ENCODE peak calls at places on chromosome 1, in six cellular contexts. One of them, this sample, is unnamed.

GRCh38 chr1:59967141-59967697 is 40.6 kb upstream of the CYP2J2 start:
- DNase-seq in esophagus muscularis mucosa: peak; percentile 79
- DNase-seq in upper lobe of left lung: no peak
- DNase-seq in SK-N-SH: peak; percentile 32
- DNase-seq in transverse colon: no peak
- DNase-seq in sigmoid colon: no peak
- DNase-seq in this sample: no peak

GRCh38 chr1:114342376-114342775 is 168.6 kb downstream of the TRIM33 start:
- DNase-seq in esophagus muscularis mucosa: peak; percentile 90
- DNase-seq in upper lobe of left lung: peak; percentile 19
- DNase-seq in SK-N-SH: no peak
- DNase-seq in transverse colon: peak; percentile 43
- DNase-seq in sigmoid colon: no peak
- DNase-seq in this sample: no peak

GRCh38 chr1:41236781-41237180 is 5.3 kb downstream of the SCMH1 start:
- DNase-seq in esophagus muscularis mucosa: no peak
- DNase-seq in upper lobe of left lung: no peak
- DNase-seq in SK-N-SH: no peak
- DNase-seq in transverse colon: no peak
- DNase-seq in sigmoid colon: no peak
- DNase-seq in this sample: no peak

GRCh38 chr1:153790282-153790995 is 15.2 kb downstream of the SLC27A3 start:
- DNase-seq in esophagus muscularis mucosa: peak; percentile 96
- DNase-seq in upper lobe of left lung: no peak
- DNase-seq in SK-N-SH: no peak
- DNase-seq in transverse colon: peak; percentile 69
- DNase-seq in sigmoid colon: peak; percentile 97
- DNase-seq in this sample: peak; percentile 39

GRCh38 chr1:82317671-82318070 is 516.9 kb downstream of the ADGRL2 start:
- DNase-seq in esophagus muscularis mucosa: no peak
- DNase-seq in upper lobe of left lung: no peak
- DNase-seq in SK-N-SH: no peak
- DNase-seq in transverse colon: no peak
- DNase-seq in sigmoid colon: no peak
- DNase-seq in this sample: no peak

GRCh38 chr1:78765489-78765888 is 115.9 kb downstream of the IFI44 start:
- DNase-seq in esophagus muscularis mucosa: no peak
- DNase-seq in upper lobe of left lung: no peak
- DNase-seq in SK-N-SH: no peak
- DNase-seq in transverse colon: no peak
- DNase-seq in sigmoid colon: no peak
- DNase-seq in this sample: no peak

GRCh38 chr1:111513410-111514020 is 10.1 kb upstream of the ADORA3 start:
- DNase-seq in esophagus muscularis mucosa: no peak
- DNase-seq in upper lobe of left lung: no peak
- DNase-seq in SK-N-SH: peak; percentile 52
- DNase-seq in transverse colon: no peak
- DNase-seq in sigmoid colon: peak; percentile 77
- DNase-seq in this sample: no peak

GRCh38 chr1:12634696-12635202 is 9.1 kb upstream of the AADACL4 start:
- DNase-seq in esophagus muscularis mucosa: no peak
- DNase-seq in upper lobe of left lung: no peak
- DNase-seq in SK-N-SH: no peak
- DNase-seq in transverse colon: no peak
- DNase-seq in sigmoid colon: no peak
- DNase-seq in this sample: no peak

GRCh38 chr1:63705058-63705457 is 68.8 kb upstream of the ROR1 start:
- DNase-seq in esophagus muscularis mucosa: no peak
- DNase-seq in upper lobe of left lung: no peak
- DNase-seq in SK-N-SH: no peak
- DNase-seq in transverse colon: peak; percentile 30
- DNase-seq in sigmoid colon: peak; percentile 38
- DNase-seq in this sample: peak; percentile 53

GRCh38 chr1:212514782-212515181 is 82.1 kb downstream of the NENF start:
- DNase-seq in esophagus muscularis mucosa: no peak
- DNase-seq in upper lobe of left lung: peak; percentile 85
- DNase-seq in SK-N-SH: peak; percentile 28
- DNase-seq in transverse colon: no peak
- DNase-seq in sigmoid colon: no peak
- DNase-seq in this sample: no peak

GRCh38 chr1:147560756-147561472 is 19.6 kb downstream of the BCL9 start:
- DNase-seq in esophagus muscularis mucosa: no peak
- DNase-seq in upper lobe of left lung: no peak
- DNase-seq in SK-N-SH: no peak
- DNase-seq in transverse colon: no peak
- DNase-seq in sigmoid colon: no peak
- DNase-seq in this sample: no peak

GRCh38 chr1:56709269-56709880 is 64.3 kb downstream of the PRKAA2 start:
- DNase-seq in esophagus muscularis mucosa: no peak
- DNase-seq in upper lobe of left lung: no peak
- DNase-seq in SK-N-SH: peak; percentile 32
- DNase-seq in transverse colon: no peak
- DNase-seq in sigmoid colon: no peak
- DNase-seq in this sample: no peak

GRCh38 chr1:98340511-98340910 is 321.0 kb upstream of the SNX7 start:
- DNase-seq in esophagus muscularis mucosa: no peak
- DNase-seq in upper lobe of left lung: no peak
- DNase-seq in SK-N-SH: no peak
- DNase-seq in transverse colon: no peak
- DNase-seq in sigmoid colon: no peak
- DNase-seq in this sample: no peak

GRCh38 chr1:162151900-162152829 is 82.7 kb downstream of the NOS1AP start:
- DNase-seq in esophagus muscularis mucosa: no peak
- DNase-seq in upper lobe of left lung: no peak
- DNase-seq in SK-N-SH: no peak
- DNase-seq in transverse colon: no peak
- DNase-seq in sigmoid colon: no peak
- DNase-seq in this sample: peak; percentile 62

DNA sequence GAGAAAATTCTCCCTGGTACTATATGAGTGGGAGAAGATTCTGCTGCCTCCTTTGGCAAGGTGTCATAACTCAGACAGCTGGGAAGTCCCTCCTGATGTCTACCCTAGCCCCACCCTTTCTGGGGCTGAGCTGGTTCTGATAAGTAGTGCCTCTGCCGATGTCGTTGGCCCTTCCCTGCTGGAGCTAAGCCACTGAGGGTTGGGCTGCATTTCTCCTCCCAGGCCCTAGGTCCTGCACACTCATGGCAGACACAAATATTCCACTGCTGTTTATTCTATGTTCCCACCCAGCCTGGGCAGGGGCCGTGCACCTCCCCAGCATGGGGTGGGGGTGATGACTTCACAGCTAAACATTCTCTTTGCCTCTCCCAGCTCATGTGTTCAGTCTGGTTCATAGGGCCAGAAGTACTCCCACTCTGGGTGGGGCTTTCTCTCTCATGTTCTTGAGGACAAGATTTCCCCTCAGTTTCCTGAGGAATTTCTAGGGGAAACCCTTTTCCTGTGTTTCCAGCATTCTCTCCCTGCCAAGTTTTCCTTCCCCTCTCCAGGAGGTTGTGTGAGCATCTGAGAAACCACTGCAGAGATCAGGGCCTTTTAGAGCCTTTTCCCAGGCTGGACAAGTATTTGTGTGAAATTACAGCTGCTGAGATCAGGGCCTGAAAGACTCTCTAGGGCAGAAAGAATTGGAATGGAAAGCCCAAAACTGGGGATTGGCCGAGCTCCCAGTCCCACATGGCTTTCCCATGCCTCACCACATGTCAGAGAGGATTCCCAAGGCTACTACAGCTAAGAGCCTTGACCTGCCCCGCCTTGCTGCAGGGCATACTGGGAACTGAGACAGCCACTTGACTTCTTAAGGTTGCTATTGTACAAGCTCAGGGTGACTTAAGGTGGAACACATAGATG is 66.2 kb downstream of the ATP2B4 start:
- DNase-seq in esophagus muscularis mucosa: peak; percentile 96
- DNase-seq in upper lobe of left lung: no peak
- DNase-seq in SK-N-SH: no peak
- DNase-seq in transverse colon: peak; percentile 75
- DNase-seq in sigmoid colon: peak; percentile 96
- DNase-seq in this sample: peak; percentile 65
- TF ChIP-seq EP300 in esophagus muscularis mucosa: no peak
- TF ChIP-seq EP300 in upper lobe of left lung: no peak
- TF ChIP-seq EP300 in SK-N-SH: peak; percentile 31
- TF ChIP-seq EP300 in transverse colon: no peak
- TF ChIP-seq EP300 in sigmoid colon: no peak
- TF ChIP-seq EP300 in this sample: peak; percentile 38

GRCh38 chr1:244325056-244325764 is 126.5 kb downstream of the ADSS2 start:
- DNase-seq in esophagus muscularis mucosa: no peak
- DNase-seq in upper lobe of left lung: no peak
- DNase-seq in SK-N-SH: no peak
- DNase-seq in transverse colon: no peak
- DNase-seq in sigmoid colon: no peak
- DNase-seq in this sample: peak; percentile 43
- TF ChIP-seq POLR2AphosphoS5 in esophagus muscularis mucosa: no peak
- TF ChIP-seq POLR2AphosphoS5 in upper lobe of left lung: no peak
- TF ChIP-seq POLR2AphosphoS5 in SK-N-SH: no peak
- TF ChIP-seq POLR2AphosphoS5 in transverse colon: no peak
- TF ChIP-seq POLR2AphosphoS5 in sigmoid colon: no peak
- TF ChIP-seq POLR2AphosphoS5 in this sample: peak; percentile 72

GRCh38 chr1:169087876-169088275 is 18.6 kb upstream of the ATP1B1 start:
- DNase-seq in esophagus muscularis mucosa: peak; percentile 12
- DNase-seq in upper lobe of left lung: no peak
- DNase-seq in SK-N-SH: no peak
- DNase-seq in transverse colon: no peak
- DNase-seq in sigmoid colon: no peak
- DNase-seq in this sample: no peak

GRCh38 chr1:169089776-169090175 is 16.7 kb upstream of the ATP1B1 start:
- DNase-seq in esophagus muscularis mucosa: no peak
- DNase-seq in upper lobe of left lung: no peak
- DNase-seq in SK-N-SH: no peak
- DNase-seq in transverse colon: no peak
- DNase-seq in sigmoid colon: no peak
- DNase-seq in this sample: no peak

GRCh38 chr1:169085911-169086310 is 20.6 kb upstream of the ATP1B1 start:
- DNase-seq in esophagus muscularis mucosa: peak; percentile 66
- DNase-seq in upper lobe of left lung: no peak
- DNase-seq in SK-N-SH: no peak
- DNase-seq in transverse colon: no peak
- DNase-seq in sigmoid colon: no peak
- DNase-seq in this sample: no peak

GRCh38 chr1:169090308-169090899 is 16.1 kb upstream of the ATP1B1 start:
- DNase-seq in esophagus muscularis mucosa: peak; percentile 8
- DNase-seq in upper lobe of left lung: no peak
- DNase-seq in SK-N-SH: no peak
- DNase-seq in transverse colon: no peak
- DNase-seq in sigmoid colon: no peak
- DNase-seq in this sample: no peak

DNA sequence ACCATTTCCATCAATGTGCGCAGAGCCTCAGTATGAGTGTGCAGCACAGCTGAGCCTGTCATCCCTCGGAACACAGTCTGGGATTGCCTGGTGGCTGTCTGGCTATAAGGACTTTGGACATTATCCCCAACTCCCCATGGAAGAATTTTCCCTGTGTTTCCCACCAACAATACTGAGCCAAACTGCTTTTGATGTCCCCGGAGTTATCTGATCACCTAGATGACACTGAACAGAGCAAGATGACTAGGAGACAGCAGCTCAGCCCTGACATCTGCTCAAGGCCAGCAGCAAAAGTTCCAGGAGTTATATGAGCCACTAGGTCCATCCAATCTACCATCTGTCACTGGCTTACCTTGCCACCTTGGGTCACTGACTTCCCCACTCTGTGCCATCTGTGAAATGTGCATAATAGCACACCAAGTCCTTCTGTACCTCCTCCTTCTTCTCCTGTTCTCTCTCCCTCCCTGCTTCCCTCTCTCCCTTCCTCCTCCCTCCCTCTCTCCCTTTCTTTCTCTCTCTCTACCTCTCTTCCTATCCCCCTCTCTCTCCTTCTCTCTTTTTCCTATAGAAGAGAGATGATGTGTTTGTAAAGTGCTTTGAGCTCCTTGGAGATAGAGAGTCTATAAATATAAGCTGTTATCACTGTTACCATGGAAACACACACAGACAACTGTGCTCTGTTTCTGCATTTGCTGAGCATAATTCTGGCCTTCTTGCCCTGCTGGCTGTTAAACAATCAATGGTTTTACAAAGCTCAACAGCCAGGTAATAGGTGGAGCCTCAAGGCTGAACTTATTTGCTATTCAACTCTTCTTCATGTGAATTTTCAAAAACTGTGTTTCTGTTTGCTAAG is 19.7 kb upstream of the ATP1B1 start:
- DNase-seq in esophagus muscularis mucosa: peak; percentile 34
- DNase-seq in upper lobe of left lung: no peak
- DNase-seq in SK-N-SH: no peak
- DNase-seq in transverse colon: no peak
- DNase-seq in sigmoid colon: no peak
- DNase-seq in this sample: no peak
- TF ChIP-seq EP300 in esophagus muscularis mucosa: no peak
- TF ChIP-seq EP300 in upper lobe of left lung: no peak
- TF ChIP-seq EP300 in SK-N-SH: no peak
- TF ChIP-seq EP300 in transverse colon: no peak
- TF ChIP-seq EP300 in sigmoid colon: no peak
- TF ChIP-seq EP300 in this sample: no peak

DNA sequence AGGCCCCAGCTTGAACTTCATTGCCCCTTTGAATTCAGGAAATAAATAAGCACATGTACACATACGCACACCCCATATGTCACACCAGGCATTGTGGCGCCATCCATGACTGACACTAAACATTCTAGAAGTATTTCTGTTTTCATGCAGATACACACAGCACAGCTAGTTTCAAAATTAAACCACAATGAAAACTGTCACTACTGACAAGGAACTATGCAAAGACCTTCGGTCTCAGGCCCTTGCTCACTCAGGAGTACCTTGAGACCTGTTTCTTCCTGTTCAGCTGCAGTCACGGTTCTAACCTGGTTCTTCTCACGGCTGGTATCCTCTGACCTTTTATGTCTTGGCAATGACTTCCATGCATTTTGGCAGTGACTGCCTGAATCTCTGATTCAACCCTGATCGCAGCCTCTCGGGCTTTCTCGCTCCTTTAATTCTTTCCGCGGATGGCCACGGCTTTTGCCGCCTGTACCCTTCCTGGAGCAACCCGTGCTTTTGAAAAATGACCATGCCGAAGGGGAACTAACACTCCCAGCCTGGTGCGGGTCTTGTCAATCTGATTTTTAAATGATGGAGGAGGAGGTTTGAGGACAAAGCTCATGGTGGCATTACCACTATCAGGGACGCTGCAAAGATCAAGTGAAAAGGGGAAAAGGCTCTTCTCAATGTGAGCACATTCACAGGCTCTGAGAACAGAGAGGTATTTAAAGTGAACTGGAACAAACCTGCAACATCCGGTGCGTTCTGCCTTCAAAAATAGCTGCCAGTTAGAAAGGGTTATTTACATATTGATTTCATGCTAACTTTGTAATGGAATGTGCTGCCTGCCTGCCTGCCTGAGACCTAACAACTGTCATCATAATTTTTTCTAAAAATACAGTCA is 384.6 kb downstream of the RRAGC start:
- DNase-seq in esophagus muscularis mucosa: no peak
- DNase-seq in upper lobe of left lung: no peak
- DNase-seq in SK-N-SH: no peak
- DNase-seq in transverse colon: peak; percentile 37
- DNase-seq in sigmoid colon: no peak
- DNase-seq in this sample: no peak
- TF ChIP-seq POLR2AphosphoS5 in esophagus muscularis mucosa: no peak
- TF ChIP-seq POLR2AphosphoS5 in upper lobe of left lung: no peak
- TF ChIP-seq POLR2AphosphoS5 in SK-N-SH: no peak
- TF ChIP-seq POLR2AphosphoS5 in transverse colon: no peak
- TF ChIP-seq POLR2AphosphoS5 in sigmoid colon: no peak
- TF ChIP-seq POLR2AphosphoS5 in this sample: no peak